ENCODE peak calls at places on chromosome 22, in six cellular contexts. One of them, this sample, is unnamed.

GRCh38 chr22:28899199-28899853 is 16.0 kb downstream of the ZNRF3 start:
- DNase-seq in CD8-positive, alpha-beta memory T cell: peak; percentile 4
- DNase-seq in Calu3: no peak
- DNase-seq in mesenteric fat pad: peak; percentile 64
- DNase-seq in Daoy: peak; percentile 71
- DNase-seq in MM.1S: no peak
- DNase-seq in this sample: peak; percentile 9

GRCh38 chr22:30717331-30717921 is 22.8 kb downstream of the OSBP2 start:
- DNase-seq in MM.1S: no peak
- DNase-seq in Daoy: peak; percentile 82
- DNase-seq in mesenteric fat pad: peak; percentile 55
- DNase-seq in CD8-positive, alpha-beta memory T cell: no peak
- DNase-seq in Calu3: no peak
- DNase-seq in this sample: no peak

GRCh38 chr22:37560682-37561208 is 465 bp downstream of the CDC42EP1 start:
- DNase-seq in mesenteric fat pad: no peak
- DNase-seq in Daoy: peak; percentile 53
- DNase-seq in Calu3: peak; percentile 71
- DNase-seq in CD8-positive, alpha-beta memory T cell: no peak
- DNase-seq in MM.1S: no peak
- DNase-seq in this sample: no peak

GRCh38 chr22:32847067-32847491 is 45.6 kb downstream of the TIMP3 start:
- DNase-seq in MM.1S: no peak
- DNase-seq in Daoy: no peak
- DNase-seq in mesenteric fat pad: no peak
- DNase-seq in Calu3: no peak
- DNase-seq in CD8-positive, alpha-beta memory T cell: no peak
- DNase-seq in this sample: no peak

GRCh38 chr22:24905909-24906308 is 40.6 kb downstream of the LHFPL7 start:
- DNase-seq in CD8-positive, alpha-beta memory T cell: no peak
- DNase-seq in mesenteric fat pad: no peak
- DNase-seq in Daoy: no peak
- DNase-seq in Calu3: no peak
- DNase-seq in MM.1S: no peak
- DNase-seq in this sample: no peak

GRCh38 chr22:49305966-49306631 is 521.6 kb downstream of the BRD1 start:
- DNase-seq in Daoy: no peak
- DNase-seq in MM.1S: no peak
- DNase-seq in mesenteric fat pad: no peak
- DNase-seq in CD8-positive, alpha-beta memory T cell: no peak
- DNase-seq in Calu3: no peak
- DNase-seq in this sample: no peak

GRCh38 chr22:27879923-27880322 is 39.1 kb downstream of the PITPNB start:
- DNase-seq in CD8-positive, alpha-beta memory T cell: no peak
- DNase-seq in Daoy: peak; percentile 30
- DNase-seq in MM.1S: peak; percentile 39
- DNase-seq in mesenteric fat pad: no peak
- DNase-seq in Calu3: peak; percentile 27
- DNase-seq in this sample: no peak

GRCh38 chr22:40326905-40327735 is 19.2 kb upstream of the ADSL start:
- DNase-seq in mesenteric fat pad: no peak
- DNase-seq in CD8-positive, alpha-beta memory T cell: no peak
- DNase-seq in MM.1S: no peak
- DNase-seq in Calu3: no peak
- DNase-seq in Daoy: peak; percentile 41
- DNase-seq in this sample: no peak

GRCh38 chr22:39317084-39317755 is 2.2 kb downstream of the RPL3 start:
- DNase-seq in mesenteric fat pad: no peak
- DNase-seq in Calu3: no peak
- DNase-seq in MM.1S: peak; percentile 72
- DNase-seq in CD8-positive, alpha-beta memory T cell: no peak
- DNase-seq in Daoy: no peak
- DNase-seq in this sample: no peak

GRCh38 chr22:40533712-40534378 is 102.7 kb downstream of the MRTFA start:
- DNase-seq in CD8-positive, alpha-beta memory T cell: peak; percentile 7
- DNase-seq in Calu3: no peak
- DNase-seq in MM.1S: peak; percentile 79
- DNase-seq in Daoy: peak; percentile 78
- DNase-seq in mesenteric fat pad: no peak
- DNase-seq in this sample: peak; percentile 37

GRCh38 chr22:35476341-35476740 is 64.3 kb upstream of the RASD2 start:
- DNase-seq in mesenteric fat pad: no peak
- DNase-seq in Daoy: peak; percentile 56
- DNase-seq in Calu3: no peak
- DNase-seq in CD8-positive, alpha-beta memory T cell: no peak
- DNase-seq in MM.1S: no peak
- DNase-seq in this sample: no peak